ENCODE peak calls at places on chromosomes 13 and 19, in four cellular contexts. M is right atrium auricular region, H is body of pancreas, G is SK-N-SH. C is an unnamed sample.

GRCh38 chr19:15038304-15038703 is 11.0 kb upstream of the CASP14 start:
- DNase-seq in G (no peak), M (no peak), H (no peak), C (peak; percentile 59)

GRCh38 chr13:42445354-42445753 is 128.6 kb upstream of the TNFSF11 start:
- DNase-seq in H (no peak), M (no peak), G (no peak), C (no peak)

GRCh38 chr19:14516746-14517438 is 1.3 kb downstream of the DNAJB1 start:
- DNase-seq in M (no peak), H (no peak), G (no peak), C (no peak)

GRCh38 chr13:30510811-30511371 is 45.2 kb upstream of the HMGB1 start:
- DNase-seq in G (no peak), H (no peak), M (no peak), C (no peak)

GRCh38 chr13:113110852-113111315 is 5.3 kb downstream of the F7 start:
- DNase-seq in G (peak; percentile 57), H (no peak), M (no peak), C (no peak)

GRCh38 chr13:51626749-51627148 is 42.5 kb downstream of the WDFY2 start:
- DNase-seq in G (no peak), H (peak; percentile 72), M (no peak), C (no peak)

GRCh38 chr13:110307697-110308376 is 753 bp downstream of the COL4A2 start:
- DNase-seq in G (no peak), H (no peak), M (peak; percentile 61), C (no peak)

GRCh38 chr19:12784871-12785430 is 6.3 kb upstream of the JUNB start:
- DNase-seq in M (no peak), G (peak; percentile 49), H (no peak), C (no peak)

GRCh38 chr13:42102961-42103688 is 54.7 kb downstream of the DGKH start:
- DNase-seq in G (no peak), H (no peak), M (no peak), C (peak; percentile 15)

GRCh38 chr13:26558074-26558805 is 757 bp downstream of the WASF3 start:
- DNase-seq in G (peak; percentile 73), M (no peak), H (no peak), C (no peak)

GRCh38 chr13:44744880-44745633 is 168.9 kb upstream of the TSC22D1 start:
- DNase-seq in H (no peak), M (no peak), G (no peak), C (peak; percentile 93)

GRCh38 chr19:48502720-48503018 is 9.0 kb downstream of the LMTK3 start:
- DNase-seq in H (no peak), M (no peak), G (no peak), C (no peak)

GRCh38 chr13:47211106-47211505 is 314.3 kb upstream of the HTR2A start:
- DNase-seq in G (no peak), H (no peak), M (no peak), C (no peak)

GRCh38 chr13:76732367-76732766 is 153.8 kb downstream of the KCTD12 start:
- DNase-seq in G (no peak), M (no peak), H (no peak), C (no peak)

GRCh38 chr19:3008994-3009393 is 20.1 kb downstream of the TLE2 start:
- DNase-seq in G (no peak), H (no peak), M (no peak), C (no peak)

GRCh38 chr19:3614858-3615505 is 8.3 kb upstream of the TBXA2R start:
- DNase-seq in G (no peak), M (no peak), H (no peak), C (no peak)

GRCh38 chr19:19562665-19563347 is 24.7 kb downstream of the CILP2 start:
- DNase-seq in M (no peak), G (no peak), H (no peak), C (no peak)

GRCh38 chr13:50866817-50867640 is 23.5 kb upstream of the DLEU7 start:
- DNase-seq in H (no peak), M (no peak), G (no peak), C (no peak)

GRCh38 chr13:92297971-92298942 is 899.8 kb downstream of the GPC5 start:
- DNase-seq in H (no peak), G (no peak), M (no peak), C (no peak)

GRCh38 chr13:30898721-30899188 is 7.3 kb upstream of the MEDAG start:
- DNase-seq in H (no peak), M (peak; percentile 83), G (no peak), C (no peak)

DNA sequence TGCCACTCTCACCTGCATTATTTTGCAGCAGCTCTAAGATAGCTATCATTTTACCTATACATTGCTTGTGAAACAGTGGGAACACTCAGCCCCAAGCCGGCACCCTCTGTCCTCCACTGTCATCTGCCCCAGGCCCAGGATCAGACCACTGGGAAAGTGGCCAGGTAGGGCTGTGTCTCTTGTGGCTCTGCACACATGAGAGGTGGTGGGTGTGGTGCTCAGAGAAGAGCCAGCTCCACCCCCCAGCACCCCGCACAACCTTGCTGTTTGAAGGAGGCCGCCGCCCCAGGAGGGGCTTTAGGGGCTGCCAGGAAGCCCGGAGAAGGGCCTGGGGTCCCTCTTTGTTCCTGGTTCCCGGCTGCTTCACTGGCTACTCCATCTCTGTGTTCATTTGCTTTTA is 26.6 kb downstream of the PPP1R37 start:
- DNase-seq in H (no peak), M (no peak), G (no peak), C (no peak)
- H3K4me1 ChIP-seq in H (peaks cover 21% of the 10 kb centered on the region), M (peaks cover 25% of the 10 kb centered on the region), G (no peaks in the 10 kb centered on the region), C (peaks cover 18% of the 10 kb centered on the region)

GRCh38 chr19:6587998-6588507 is 2.9 kb downstream of the CD70 start:
- DNase-seq in G (no peak), M (no peak), H (no peak), C (no peak)

GRCh38 chr19:6590458-6591319 is at the start of gene CD70:
- DNase-seq in M (no peak), G (no peak), H (no peak), C (no peak)

GRCh38 chr19:6589711-6590457 is 1.1 kb downstream of the CD70 start:
- DNase-seq in M (no peak), H (no peak), G (no peak), C (no peak)

GRCh38 chr19:6587093-6587820 is 3.7 kb downstream of the CD70 start:
- DNase-seq in H (no peak), M (no peak), G (no peak), C (no peak)

GRCh38 chr19:6588508-6589345 is 2.2 kb downstream of the CD70 start:
- DNase-seq in H (no peak), G (no peak), M (no peak), C (no peak)
- H3K4me1 ChIP-seq in H (peaks cover 8% of the 10 kb centered on the region), G (no peaks in the 10 kb centered on the region), M (peaks cover 32% of the 10 kb centered on the region), C (peaks cover 20% of the 10 kb centered on the region)

DNA sequence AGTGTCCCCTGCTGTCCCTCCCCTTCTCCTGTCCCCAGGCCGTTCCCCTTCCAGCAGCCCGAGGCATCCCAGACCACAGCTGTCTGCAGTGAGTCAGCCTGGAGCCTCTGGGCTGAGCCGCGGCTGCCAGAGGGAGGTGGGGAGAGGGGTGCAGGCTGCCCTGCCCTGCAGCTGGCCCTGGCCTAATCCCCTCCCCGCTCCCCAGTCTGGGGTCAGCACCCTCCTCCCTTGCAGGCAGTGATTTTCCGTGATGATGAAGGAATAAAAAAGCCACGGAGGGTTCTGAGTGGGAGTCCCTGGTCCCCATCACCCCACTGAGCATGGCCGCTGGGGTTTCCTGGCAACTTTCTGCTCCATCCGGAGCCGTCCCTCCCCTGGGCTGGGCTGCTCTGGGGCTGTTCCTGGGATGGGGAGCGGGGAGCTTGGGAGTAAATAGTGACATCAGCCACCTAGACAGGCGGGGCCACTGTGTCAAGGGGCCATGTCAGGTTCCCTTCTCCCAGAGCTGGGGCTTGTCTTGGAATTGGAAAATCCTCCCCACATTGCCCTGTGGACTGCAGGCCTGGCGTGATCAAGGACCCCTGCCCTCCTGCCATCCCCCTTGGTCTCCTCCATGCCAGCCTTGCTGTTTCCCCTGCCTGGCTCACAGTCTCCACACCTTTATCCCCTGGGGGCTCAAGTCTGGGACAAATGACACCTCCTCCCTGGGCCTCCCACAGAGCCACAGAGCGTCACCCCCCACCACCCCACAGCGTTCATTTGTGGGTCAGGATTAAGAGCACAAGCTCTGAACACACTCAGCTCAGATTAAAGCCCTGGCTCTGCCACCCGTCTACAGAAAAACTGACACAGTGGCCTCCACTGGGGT is 16.7 kb downstream of the SPC24 start:
- DNase-seq in H (peak; percentile 51), G (peak; percentile 61), M (peak; percentile 91), C (no peak)
- H3K4me1 ChIP-seq in H (peaks cover 63% of the 10 kb centered on the region), G (peaks cover 32% of the 10 kb centered on the region), M (peaks cover 67% of the 10 kb centered on the region), C (peaks cover 37% of the 10 kb centered on the region)

DNA sequence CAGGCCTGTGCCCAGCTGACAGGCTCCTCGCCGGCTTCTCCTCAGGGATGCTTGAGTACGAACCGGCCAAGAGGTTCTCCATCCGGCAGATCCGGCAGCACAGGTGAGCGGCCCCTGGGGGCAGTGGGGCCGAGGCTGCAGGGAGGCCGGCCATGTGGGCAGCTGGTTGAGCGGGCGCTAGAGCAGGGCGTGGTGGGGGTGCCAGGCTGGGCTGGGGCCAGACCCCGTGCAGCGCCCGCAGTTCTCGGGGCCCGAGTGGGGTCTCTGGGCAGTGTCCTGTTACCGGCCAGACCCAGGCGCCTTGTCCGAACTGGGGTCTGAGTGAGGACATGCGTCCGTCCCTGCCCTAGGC is 15.9 kb downstream of the CBARP start:
- DNase-seq in G (no peak), H (no peak), M (no peak), C (no peak)
- H3K4me1 ChIP-seq in G (peaks cover under 1% of the 10 kb centered on the region), H (peaks cover 23% of the 10 kb centered on the region), M (peaks cover 56% of the 10 kb centered on the region), C (peaks cover 1% of the 10 kb centered on the region)

GRCh38 chr13:97185751-97186150 is 36.4 kb upstream of the MBNL2 start:
- DNase-seq in G (no peak), H (no peak), M (no peak), C (no peak)
- H3K4me1 ChIP-seq in G (no peaks in the 10 kb centered on the region), H (no peaks in the 10 kb centered on the region), M (no peaks in the 10 kb centered on the region), C (peaks cover 9% of the 10 kb centered on the region)

DNA sequence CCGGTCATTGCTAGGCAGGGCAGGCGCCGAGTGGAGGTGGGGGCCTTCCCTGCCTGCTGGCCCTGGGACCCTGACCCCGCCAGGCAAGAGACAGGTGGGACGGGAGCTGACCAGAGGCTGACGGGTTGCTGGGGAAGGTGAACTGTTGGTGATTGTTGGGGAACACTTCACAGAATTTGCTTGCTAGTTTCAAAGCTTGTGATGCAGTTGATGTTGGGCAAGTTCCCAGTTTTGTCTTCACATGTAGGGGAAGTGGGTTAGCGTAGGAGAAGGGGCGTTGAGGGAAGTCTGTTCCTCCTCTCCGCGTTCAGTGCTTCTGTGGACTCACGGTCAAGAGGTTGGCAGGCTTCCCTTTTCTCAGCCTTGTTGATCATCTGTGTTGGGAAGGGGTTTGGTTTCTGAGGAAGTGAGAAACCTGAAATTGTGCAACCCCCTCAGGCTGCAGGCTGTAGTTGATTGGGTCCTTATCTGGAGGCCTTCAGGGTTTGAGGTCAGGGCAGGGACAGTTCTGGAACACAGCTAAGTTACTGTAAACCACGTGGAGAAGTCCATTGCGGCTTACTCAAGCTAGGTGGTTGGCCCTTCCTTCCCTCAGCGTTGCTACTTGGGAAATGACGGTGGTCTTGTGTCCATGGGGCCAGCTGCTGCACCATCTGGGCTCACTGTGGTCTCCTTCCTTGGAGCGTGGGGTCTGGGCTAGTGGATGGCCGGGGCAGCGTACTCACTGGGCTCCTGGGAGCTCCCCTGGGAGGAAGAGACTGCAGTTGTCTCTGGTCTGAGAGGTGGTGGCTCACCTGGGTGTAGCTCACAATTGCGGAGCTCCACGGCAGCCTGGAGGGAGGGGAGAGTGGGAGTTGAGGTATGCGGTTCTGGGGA is 7.5 kb downstream of the RPS9 start:
- DNase-seq in G (no peak), M (peak; percentile 88), H (peak; percentile 94), C (no peak)
- H3K4me1 ChIP-seq in G (peaks cover 36% of the 10 kb centered on the region), M (peaks cover 76% of the 10 kb centered on the region), H (peaks cover 84% of the 10 kb centered on the region), C (peaks cover 7% of the 10 kb centered on the region)

GRCh38 chr19:5131866-5132561 is 163.1 kb downstream of the KDM4B start:
- DNase-seq in H (no peak), M (no peak), G (no peak), C (no peak)
- H3K4me1 ChIP-seq in H (peaks cover 51% of the 10 kb centered on the region), M (peaks cover 27% of the 10 kb centered on the region), G (no peaks in the 10 kb centered on the region), C (peaks cover 3% of the 10 kb centered on the region)

GRCh38 chr13:94703271-94703670 is 9.1 kb downstream of the SOX21 start:
- DNase-seq in M (no peak), G (peak; percentile 34), H (no peak), C (no peak)
- H3K4me1 ChIP-seq in M (peaks cover 6% of the 10 kb centered on the region), G (no peaks in the 10 kb centered on the region), H (peaks cover 8% of the 10 kb centered on the region), C (peaks cover 5% of the 10 kb centered on the region)